ENCODE peak calls at places on chromosomes 2 and 18, in five cellular contexts. One of them, this sample, is unnamed.
A peak's percentile ranks its signal among the peaks of the same experiment; 100 is the strongest.

GRCh38 chr2:176101862-176102261 is 2.3 kb downstream of the HOXD12 start:
- DNase-seq in lower leg skin: peak; percentile 68
- DNase-seq in transverse colon: no peak
- DNase-seq in suprapubic skin: no peak
- DNase-seq in IMR-90: no peak
- DNase-seq in this sample: no peak

GRCh38 chr2:132415256-132416079 is 1.1 kb upstream of the GPR39 start:
- DNase-seq in lower leg skin: no peak
- DNase-seq in transverse colon: peak; percentile 15
- DNase-seq in suprapubic skin: peak; percentile 65
- DNase-seq in IMR-90: peak; percentile 27
- DNase-seq in this sample: no peak

GRCh38 chr18:76765649-76766048 is 56.7 kb upstream of the ZNF236 start:
- DNase-seq in lower leg skin: no peak
- DNase-seq in transverse colon: no peak
- DNase-seq in suprapubic skin: no peak
- DNase-seq in IMR-90: no peak
- DNase-seq in this sample: no peak

GRCh38 chr2:224951723-224952481 is 90.4 kb downstream of the DOCK10 start:
- DNase-seq in lower leg skin: no peak
- DNase-seq in transverse colon: no peak
- DNase-seq in suprapubic skin: no peak
- DNase-seq in IMR-90: peak; percentile 24
- DNase-seq in this sample: no peak

GRCh38 chr2:54191361-54192130 is 64.5 kb downstream of the TSPYL6 start:
- DNase-seq in lower leg skin: no peak
- DNase-seq in transverse colon: no peak
- DNase-seq in suprapubic skin: no peak
- DNase-seq in IMR-90: no peak
- DNase-seq in this sample: no peak

GRCh38 chr2:179751184-179751809 is 110.1 kb downstream of the ZNF385B start:
- DNase-seq in lower leg skin: no peak
- DNase-seq in transverse colon: no peak
- DNase-seq in suprapubic skin: no peak
- DNase-seq in IMR-90: peak; percentile 47
- DNase-seq in this sample: peak; percentile 23

GRCh38 chr2:152016175-152017120 is 82.4 kb downstream of the CACNB4 start:
- DNase-seq in lower leg skin: no peak
- DNase-seq in transverse colon: no peak
- DNase-seq in suprapubic skin: no peak
- DNase-seq in IMR-90: no peak
- DNase-seq in this sample: no peak

GRCh38 chr2:43220982-43221659 is 5.3 kb downstream of the ZFP36L2 start:
- DNase-seq in lower leg skin: peak; percentile 92
- DNase-seq in transverse colon: peak; percentile 78
- DNase-seq in suprapubic skin: peak; percentile 90
- DNase-seq in IMR-90: peak; percentile 95
- DNase-seq in this sample: peak; percentile 57

DNA sequence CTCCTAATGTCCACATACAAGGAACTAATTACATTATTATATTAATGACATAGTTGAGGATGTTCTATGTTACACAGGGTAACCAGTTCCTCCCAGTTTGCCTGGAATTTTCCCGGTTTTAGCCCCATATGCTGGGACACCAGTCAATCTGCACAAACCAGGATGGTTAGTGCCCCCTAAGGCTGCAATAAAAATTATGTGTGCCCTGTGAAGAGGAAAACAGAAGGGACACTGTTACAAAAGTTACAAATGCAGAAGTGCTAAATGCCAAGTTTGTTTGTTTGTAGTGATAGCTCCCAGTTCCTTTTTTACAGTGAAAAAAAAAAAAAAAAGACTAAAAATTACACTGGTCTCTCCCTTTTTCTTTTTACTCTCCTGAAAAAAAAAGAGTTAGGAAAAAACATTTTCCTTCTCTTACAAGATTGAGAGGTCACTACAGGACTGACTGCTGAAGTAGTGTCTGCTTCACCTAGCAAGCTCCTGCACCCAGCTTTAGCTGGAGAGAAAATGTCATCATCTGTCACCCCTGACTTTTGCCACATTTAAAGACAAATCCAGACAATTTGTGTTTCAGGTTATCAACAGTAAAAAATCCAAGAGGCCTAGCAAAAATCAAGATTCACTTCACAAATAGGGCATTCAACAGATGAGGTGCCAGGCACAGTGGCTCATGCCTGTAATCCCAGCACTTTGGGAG is 3.2 kb downstream of the ANKRD44 start:
- DNase-seq in lower leg skin: no peak
- DNase-seq in transverse colon: no peak
- DNase-seq in suprapubic skin: no peak
- DNase-seq in IMR-90: no peak
- DNase-seq in this sample: no peak
- TF ChIP-seq POLR2A in lower leg skin: no peak
- TF ChIP-seq POLR2A in transverse colon: no peak
- TF ChIP-seq POLR2A in suprapubic skin: no peak
- TF ChIP-seq POLR2A in IMR-90: no peak
- TF ChIP-seq POLR2A in this sample: no peak

DNA sequence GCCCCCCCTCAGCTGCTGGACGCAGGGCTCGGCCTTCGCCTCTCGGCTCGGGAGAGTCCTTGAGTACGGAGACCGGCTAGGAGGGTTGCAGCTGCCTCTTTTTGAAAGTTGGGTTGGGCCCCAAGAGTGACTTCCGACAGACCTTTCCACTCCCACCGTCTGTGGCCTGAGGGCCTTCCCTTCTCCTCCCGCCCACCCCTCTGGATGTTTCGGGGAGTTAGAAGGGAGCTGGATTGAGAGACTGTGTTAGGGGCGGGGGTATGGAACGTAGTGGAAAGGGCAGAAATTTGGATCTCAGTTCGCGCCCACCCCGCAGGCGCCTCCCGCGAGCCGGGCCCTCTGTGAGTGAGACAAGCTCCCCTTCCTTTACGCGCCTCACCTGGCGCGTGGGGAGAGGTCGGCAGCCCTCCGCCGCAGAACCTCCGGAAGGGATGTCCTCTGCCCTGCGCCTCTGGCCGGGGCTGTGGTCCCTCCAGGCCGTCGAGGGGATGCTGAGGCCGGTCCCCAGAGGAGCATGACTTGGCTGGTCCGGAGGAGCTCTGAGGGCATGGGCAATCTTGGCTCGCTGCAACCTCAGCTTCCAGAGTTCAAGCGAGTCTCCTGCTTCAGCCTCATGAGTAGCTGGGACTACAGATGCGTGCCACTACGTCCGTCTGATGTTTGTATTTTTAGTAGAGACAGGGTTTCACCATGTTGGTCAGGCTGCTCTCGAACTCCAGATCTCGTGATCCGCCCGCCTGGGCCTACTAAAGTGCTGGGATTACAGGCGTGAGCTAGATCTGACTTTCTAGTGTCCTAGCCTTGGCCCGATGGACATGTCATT is 15.9 kb downstream of the C2orf74 start:
- DNase-seq in lower leg skin: peak; percentile 90
- DNase-seq in transverse colon: peak; percentile 35
- DNase-seq in suprapubic skin: peak; percentile 82
- DNase-seq in IMR-90: peak; percentile 10
- DNase-seq in this sample: peak; percentile 76
- TF ChIP-seq POLR2A in lower leg skin: no peak
- TF ChIP-seq POLR2A in transverse colon: no peak
- TF ChIP-seq POLR2A in suprapubic skin: no peak
- TF ChIP-seq POLR2A in IMR-90: no peak
- TF ChIP-seq POLR2A in this sample: no peak

GRCh38 chr2:61690078-61690477 is 151.9 kb upstream of the XPO1 start:
- DNase-seq in lower leg skin: no peak
- DNase-seq in transverse colon: no peak
- DNase-seq in suprapubic skin: no peak
- DNase-seq in IMR-90: no peak
- DNase-seq in this sample: no peak

GRCh38 chr2:61688369-61689334 is 150.5 kb upstream of the XPO1 start:
- DNase-seq in lower leg skin: no peak
- DNase-seq in transverse colon: no peak
- DNase-seq in suprapubic skin: no peak
- DNase-seq in IMR-90: no peak
- DNase-seq in this sample: no peak

GRCh38 chr2:61700465-61700864 is 153.4 kb downstream of the FAM161A start:
- DNase-seq in lower leg skin: no peak
- DNase-seq in transverse colon: no peak
- DNase-seq in suprapubic skin: no peak
- DNase-seq in IMR-90: no peak
- DNase-seq in this sample: no peak

GRCh38 chr2:61689526-61689925 is 151.4 kb upstream of the XPO1 start:
- DNase-seq in lower leg skin: no peak
- DNase-seq in transverse colon: no peak
- DNase-seq in suprapubic skin: no peak
- DNase-seq in IMR-90: peak; percentile 20
- DNase-seq in this sample: no peak

DNA sequence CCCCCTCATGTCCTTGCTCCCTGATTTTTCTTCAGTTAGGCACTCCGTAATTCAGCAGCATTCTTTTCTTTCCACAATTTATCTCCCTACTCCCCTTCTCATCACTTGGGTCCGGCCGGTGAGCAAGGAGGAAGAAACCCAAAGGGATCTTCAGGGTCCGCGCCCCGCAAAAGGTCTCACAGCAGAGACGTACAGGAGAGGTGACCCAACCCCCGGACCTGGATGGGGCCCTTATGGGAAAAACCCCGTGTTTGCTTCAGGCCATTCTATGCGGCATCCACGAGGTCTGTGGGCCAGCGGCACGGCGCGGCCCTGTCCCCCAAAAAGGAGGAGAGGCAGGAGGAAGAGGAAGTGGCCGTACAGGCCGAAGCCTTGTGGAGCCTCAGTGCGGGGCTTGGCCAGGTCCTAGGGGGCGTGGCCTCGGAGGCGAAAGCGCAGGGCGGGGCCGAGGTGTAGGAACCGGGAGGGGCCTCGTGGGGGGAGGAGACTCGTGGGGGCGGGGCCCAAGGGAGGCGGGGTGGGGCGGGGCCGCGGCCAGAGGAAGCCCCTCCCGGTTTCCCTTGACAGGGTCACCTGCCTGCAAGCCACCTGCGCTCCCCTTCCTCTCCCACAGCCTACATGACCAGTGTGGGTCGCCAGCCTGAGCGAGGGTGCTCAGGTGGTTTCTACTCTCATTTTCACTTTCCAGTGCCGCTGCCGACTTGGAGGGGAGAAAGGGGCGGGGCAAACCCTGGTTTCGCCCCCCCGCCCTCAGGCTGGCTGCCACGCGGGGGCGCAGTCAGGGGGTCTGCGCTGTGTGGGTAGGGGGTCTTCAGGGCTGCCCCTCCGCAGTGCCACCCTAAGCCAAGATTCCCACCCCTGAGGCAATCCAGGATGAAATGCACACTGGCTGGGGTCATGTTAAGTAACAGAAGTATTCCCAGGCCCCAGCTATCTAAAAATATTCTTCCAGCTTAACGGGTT is 156.4 kb upstream of the XPO1 start:
- DNase-seq in lower leg skin: peak; percentile 98
- DNase-seq in transverse colon: peak; percentile 97
- DNase-seq in suprapubic skin: peak; percentile 96
- DNase-seq in IMR-90: peak; percentile 75
- DNase-seq in this sample: peak; percentile 92
- TF ChIP-seq POLR2A in lower leg skin: no peak
- TF ChIP-seq POLR2A in transverse colon: peak; percentile 72
- TF ChIP-seq POLR2A in suprapubic skin: no peak
- TF ChIP-seq POLR2A in IMR-90: no peak
- TF ChIP-seq POLR2A in this sample: peak; percentile 84

DNA sequence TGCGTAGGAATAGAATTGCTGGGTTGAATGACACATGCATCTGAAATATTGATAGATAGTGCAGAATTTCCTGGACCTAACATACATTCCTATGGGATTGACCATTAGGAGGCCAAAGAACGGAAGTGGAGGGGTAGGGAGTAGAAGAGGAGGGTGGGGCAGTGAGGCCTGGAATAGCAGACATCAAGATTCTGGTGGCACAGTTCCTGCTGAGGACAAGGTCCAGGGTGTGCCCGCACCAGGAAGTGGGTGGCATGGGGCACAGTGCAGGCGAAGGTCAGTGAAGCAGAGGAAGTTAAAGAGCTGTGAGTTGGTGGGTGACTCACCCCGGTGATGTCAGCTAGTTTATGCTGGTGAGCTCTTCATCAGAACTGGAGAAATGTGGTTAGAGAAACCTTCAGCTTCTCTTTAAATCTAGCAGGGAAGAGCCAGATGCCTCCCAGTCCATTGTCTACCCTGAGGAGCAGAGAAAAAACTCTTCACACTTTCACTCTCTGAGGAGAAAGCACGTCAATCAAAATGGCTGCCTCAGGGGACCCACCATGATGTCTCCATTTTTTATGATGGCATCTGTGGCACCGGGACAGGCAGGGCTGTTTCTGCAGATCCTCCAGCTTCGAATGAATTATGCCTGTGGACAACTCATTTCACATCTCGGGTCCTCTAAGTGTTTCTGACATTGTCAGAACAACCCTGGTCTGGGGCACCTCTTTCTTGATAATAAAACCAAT is 55.9 kb upstream of the CTLA4 start:
- DNase-seq in lower leg skin: peak; percentile 92
- DNase-seq in transverse colon: peak; percentile 92
- DNase-seq in suprapubic skin: peak; percentile 74
- DNase-seq in IMR-90: peak; percentile 92
- DNase-seq in this sample: peak; percentile 11
- TF ChIP-seq POLR2A in lower leg skin: no peak
- TF ChIP-seq POLR2A in transverse colon: peak; percentile 14
- TF ChIP-seq POLR2A in suprapubic skin: no peak
- TF ChIP-seq POLR2A in IMR-90: no peak
- TF ChIP-seq POLR2A in this sample: no peak

DNA sequence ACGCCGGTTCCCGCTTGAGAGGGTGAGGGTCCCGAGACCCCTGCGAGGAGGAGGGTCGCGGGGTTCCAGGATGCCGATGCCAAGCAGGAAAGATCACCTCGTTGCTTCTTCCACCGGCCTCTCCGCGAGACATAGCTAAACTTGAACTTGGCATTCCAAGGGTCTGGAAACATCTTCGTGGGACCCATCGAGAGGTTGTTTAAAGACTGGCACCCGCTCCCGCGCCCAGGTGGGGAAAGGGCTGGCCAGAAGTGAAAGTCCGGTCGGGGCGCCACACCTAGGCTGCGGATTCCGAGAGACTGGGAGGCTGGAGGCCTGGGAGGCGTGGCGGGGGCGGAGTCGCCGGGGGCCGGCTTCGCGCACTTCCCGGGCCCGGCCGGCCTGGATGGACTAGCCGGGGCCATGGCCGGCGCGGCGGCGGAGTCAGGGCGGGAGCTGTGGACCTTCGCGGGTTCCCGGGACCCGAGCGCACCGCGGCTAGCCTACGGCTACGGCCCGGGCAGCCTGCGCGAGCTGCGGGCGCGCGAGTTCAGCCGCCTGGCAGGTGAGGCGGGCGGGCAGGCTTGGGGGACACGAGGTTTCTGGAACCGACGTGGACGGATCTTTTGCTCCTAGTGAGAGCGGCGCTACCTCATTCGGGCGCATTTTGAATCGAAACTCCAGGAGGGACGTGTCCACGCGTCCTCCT is at the start of gene MOCOS:
- DNase-seq in lower leg skin: peak; percentile 95
- DNase-seq in transverse colon: peak; percentile 90
- DNase-seq in suprapubic skin: peak; percentile 76
- DNase-seq in IMR-90: peak; percentile 42
- DNase-seq in this sample: peak; percentile 79
- TF ChIP-seq POLR2A in lower leg skin: no peak
- TF ChIP-seq POLR2A in transverse colon: peak; percentile 75
- TF ChIP-seq POLR2A in suprapubic skin: no peak
- TF ChIP-seq POLR2A in IMR-90: peak; percentile 55
- TF ChIP-seq POLR2A in this sample: no peak